ENCODE peak calls at places on chromosomes 13 and 19, in five cellular contexts. M is tibial nerve, A is WERI-Rb-1, Y is gastrocnemius medialis, W is hepatocyte. U is an unnamed sample.

GRCh38 chr13:105972306-105972721 is 563.1 kb downstream of the EFNB2 start:
- DNase-seq in M (no peak), A (no peak), Y (no peak), W (peak), U (no peak)

GRCh38 chr13:66424417-66424816 is 805.7 kb downstream of the PCDH9 start:
- DNase-seq in M (no peak), A (no peak), Y (no peak), W (no peak), U (no peak)

GRCh38 chr19:2616741-2617392 is 85.6 kb downstream of the GNG7 start:
- DNase-seq in M (peak), A (no peak), Y (no peak), W (no peak), U (no peak)

GRCh38 chr13:80338781-80339577 is 1.9 kb downstream of the SPRY2 start:
- DNase-seq in M (peak), A (peak), Y (peak), W (peak), U (no peak)

GRCh38 chr19:1997353-1998233 is 17.9 kb downstream of the BTBD2 start:
- DNase-seq in M (no peak), A (no peak), Y (no peak), W (no peak), U (no peak)

GRCh38 chr13:79190932-79191331 is 215.1 kb downstream of the RBM26 start:
- DNase-seq in M (no peak), A (no peak), Y (no peak), W (no peak), U (peak)

GRCh38 chr19:44574201-44574950 is 39.0 kb upstream of the IGSF23 start:
- DNase-seq in M (no peak), A (no peak), Y (no peak), W (no peak), U (no peak)

GRCh38 chr13:21567714-21568113 is 36.3 kb downstream of the MICU2 start:
- DNase-seq in M (no peak), A (no peak), Y (no peak), W (no peak), U (no peak)

DNA sequence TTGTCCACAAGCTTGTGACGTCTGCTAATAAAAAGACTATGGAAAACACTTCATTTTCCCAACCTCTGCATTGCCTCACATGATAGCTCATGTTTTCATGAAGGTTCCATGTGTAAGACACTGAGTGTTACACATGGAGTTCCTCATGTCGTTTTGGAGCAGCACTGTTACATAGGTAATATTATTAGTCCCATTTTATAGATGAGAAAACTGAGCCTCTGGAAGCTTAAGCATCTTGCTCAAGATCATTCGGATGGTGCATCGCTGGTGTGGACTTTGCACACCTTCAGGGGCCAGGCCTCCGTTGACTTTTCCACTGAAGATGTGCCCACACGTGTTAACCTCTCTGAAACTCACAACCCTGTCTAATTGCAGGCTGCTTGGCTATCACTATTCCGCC is 743.4 kb downstream of the UQCRFS1 start:
- DNase-seq in M (no peak), A (no peak), Y (no peak), W (no peak), U (no peak)
- H3K4me3 ChIP-seq in M (no peak), A (no peak), Y (no peak), W (no peak), U (no peak)

GRCh38 chr13:45737571-45738002 is 35.5 kb downstream of the CBY2 start:
- DNase-seq in M (no peak), A (peak), Y (no peak), W (no peak), U (no peak)
- TF ChIP-seq CTCF in M (no peak), A (peak), Y (no peak), W (no peak), U (peak)

GRCh38 chr13:41313117-41313516 is 2.0 kb downstream of the NAA16 start:
- DNase-seq in M (no peak), A (no peak), Y (no peak), W (no peak), U (no peak)
- H3K4me3 ChIP-seq in M (no peak), A (no peak), Y (peak), W (peak), U (peak)

GRCh38 chr19:18393836-18394235 is 3.6 kb downstream of the LRRC25 start:
- DNase-seq in M (no peak), A (no peak), Y (no peak), W (no peak), U (no peak)
- TF ChIP-seq CTCF in M (no peak), A (no peak), Y (no peak), W (no peak), U (no peak)

DNA sequence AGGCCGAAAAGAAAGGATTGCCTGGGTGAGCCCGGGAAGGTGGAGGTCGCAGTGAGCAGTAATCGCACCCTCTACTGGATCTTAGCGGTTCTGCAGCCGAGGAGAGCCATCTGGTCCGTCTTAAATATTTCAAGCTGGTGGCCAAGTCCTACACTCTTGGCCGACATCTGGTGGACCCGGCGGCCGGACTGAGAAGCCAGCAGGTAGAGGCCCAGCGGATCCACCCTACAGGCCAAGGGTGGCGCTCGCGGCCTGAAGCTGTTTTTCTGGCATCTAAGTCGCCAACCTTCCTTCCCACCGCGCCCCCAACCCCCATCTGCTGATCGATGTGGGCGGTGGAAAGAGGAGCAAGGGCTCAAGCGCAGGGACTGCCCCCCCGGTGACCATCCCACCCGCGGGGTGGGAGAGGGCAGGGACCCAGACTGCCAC is 46.5 kb upstream of the ZNF730 start:
- DNase-seq in M (no peak), A (peak), Y (no peak), W (no peak), U (no peak)
- H3K4me3 ChIP-seq in M (no peak), A (peak), Y (no peak), W (no peak), U (no peak)

U was measured in GM12864.